ENCODE peak calls at places on chromosome 15, in nine cellular contexts. E is cardiac muscle cell; P is CD4-positive, alpha-beta memory T cell; G is left ventricle myocardium inferior; Q is transverse colon; B is body of pancreas; J is neural progenitor cell; U is adrenal gland; F is CD8-positive, alpha-beta T cell. M is an unnamed sample. For H3K4me1, the result is how much of the 10 kb centered on the place peaks cover.

GRCh38 chr15:89177633-89178306 is 43.6 kb downstream of the RLBP1 start:
- DNase-seq in E (peak), P (peak), G (peak), Q (peak), B (peak), J (peak), U (peak), F (peak), M (peak)

GRCh38 chr15:75620043-75620775 is 5.3 kb downstream of the SNUPN start:
- DNase-seq in E (no peak), P (no peak), G (peak), Q (peak), B (no peak), J (no peak), U (peak), F (no peak), M (no peak)

GRCh38 chr15:51623386-51623938 is 891 bp upstream of the DMXL2 start:
- DNase-seq in E (no peak), P (no peak), G (no peak), Q (peak), B (no peak), J (no peak), U (peak), F (no peak), M (no peak)

GRCh38 chr15:56454841-56455240 is 10.1 kb downstream of the MNS1 start:
- DNase-seq in E (no peak), P (no peak), G (no peak), Q (no peak), B (no peak), J (no peak), U (no peak), F (no peak), M (no peak)

GRCh38 chr15:75205064-75205395 is 3.3 kb downstream of the C15orf39 start:
- DNase-seq in E (no peak), P (no peak), G (no peak), Q (no peak), B (no peak), J (no peak), U (no peak), F (no peak), M (no peak)

GRCh38 chr15:60005352-60006202 is 1.5 kb downstream of the FOXB1 start:
- DNase-seq in E (no peak), P (no peak), G (no peak), Q (no peak), B (no peak), J (peak), U (no peak), F (no peak), M (no peak)

GRCh38 chr15:59174846-59175831 is 31.5 kb upstream of the LDHAL6B start:
- DNase-seq in E (peak), P (peak), G (peak), Q (peak), B (peak), J (peak), U (peak), F (peak), M (peak)

GRCh38 chr15:50774450-50774849 is 8.9 kb upstream of the SPPL2A start:
- DNase-seq in E (no peak), P (peak), G (no peak), Q (no peak), B (no peak), J (no peak), U (no peak), F (no peak), M (no peak)

GRCh38 chr15:85282504-85283115 is 97.8 kb upstream of the AKAP13 start:
- DNase-seq in E (no peak), P (no peak), G (no peak), Q (no peak), B (peak), J (no peak), U (peak), F (no peak), M (no peak)

GRCh38 chr15:33612721-33613304 is 302.0 kb downstream of the RYR3 start:
- DNase-seq in E (no peak), P (no peak), G (no peak), Q (no peak), B (no peak), J (no peak), U (no peak), F (no peak), M (no peak)

DNA sequence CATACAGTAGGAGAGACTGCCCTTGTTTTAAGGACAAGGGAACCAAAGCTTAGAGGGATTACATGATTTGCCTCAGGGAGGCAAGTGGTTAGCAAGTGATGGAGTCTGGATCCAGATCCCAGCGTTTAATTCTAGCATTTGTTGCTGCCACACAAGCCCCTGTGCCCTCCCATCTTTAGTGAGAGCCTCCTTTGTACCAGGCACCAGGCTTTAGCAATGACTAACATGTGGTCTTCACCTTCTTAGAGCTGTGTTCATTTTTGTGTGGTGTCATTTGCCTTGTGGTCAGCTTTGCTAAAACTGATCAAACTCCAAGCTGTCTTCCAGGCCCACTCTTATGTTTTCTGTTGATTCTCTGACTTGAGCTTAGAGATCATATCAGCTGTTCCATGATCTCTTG is 290.5 kb downstream of the RPLP1 start:
- DNase-seq in E (no peak), P (no peak), G (no peak), Q (no peak), B (no peak), J (peak), U (no peak), F (no peak), M (no peak)
- H3K4me1 ChIP-seq in E (under half), P (under half), G (under half), Q (under half), B (under half), J (under half), U (under half), F (under half), M (under half)

DNA sequence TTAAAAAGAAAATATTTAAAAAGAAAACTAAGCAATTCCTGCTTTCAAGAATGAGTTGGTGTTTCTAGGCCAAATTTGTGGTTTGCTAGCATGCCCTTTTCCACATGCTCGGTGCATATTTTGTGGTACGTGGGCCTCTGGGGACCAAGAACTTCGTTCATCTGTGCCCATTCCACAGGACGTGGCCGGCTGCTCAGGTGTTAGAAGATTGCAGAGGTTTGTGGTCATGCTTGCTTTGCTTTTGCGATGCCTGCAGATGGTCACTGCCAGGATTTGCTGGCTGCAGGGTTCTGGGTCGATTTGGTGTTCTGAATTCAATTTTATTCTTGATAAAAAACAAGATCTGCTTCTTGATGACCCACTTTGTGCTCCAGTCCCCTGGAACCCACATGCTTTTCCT is 7.5 kb downstream of the PSTPIP1 start:
- DNase-seq in E (no peak), P (no peak), G (no peak), Q (no peak), B (no peak), J (no peak), U (no peak), F (no peak), M (no peak)
- H3K27ac ChIP-seq in E (no peak), P (peak), G (peak), Q (peak), B (no peak), J (no peak), U (no peak), F (peak), M (no peak)

GRCh38 chr15:82572311-82572710 is 32.1 kb upstream of the RPS17 start:
- DNase-seq in E (no peak), P (no peak), G (no peak), Q (no peak), B (peak), J (no peak), U (peak), F (no peak), M (no peak)
- H3K4me3 ChIP-seq in E (no peak), P (no peak), G (peak), Q (no peak), B (no peak), J (no peak), U (no peak), F (no peak), M (no peak)

GRCh38 chr15:65333441-65333820 is 29.0 kb downstream of the RNU5B-1 start:
- DNase-seq in E (no peak), P (no peak), G (no peak), Q (no peak), B (no peak), J (no peak), U (no peak), F (no peak), M (no peak)
- H3K4me1 ChIP-seq in E (under half), P (under half), G (under half), Q (under half), B (under half), J (half or more), U (under half), F (under half), M (under half)

GRCh38 chr15:90840157-90840855 is 28.1 kb upstream of the FURIN start:
- DNase-seq in E (no peak), P (no peak), G (no peak), Q (no peak), B (no peak), J (no peak), U (no peak), F (no peak), M (no peak)
- H3K27ac ChIP-seq in E (no peak), P (no peak), G (no peak), Q (peak), B (no peak), J (peak), U (no peak), F (no peak), M (peak)

GRCh38 chr15:98898122-98898521 is 109.5 kb downstream of the PGPEP1L start:
- DNase-seq in E (no peak), P (no peak), G (no peak), Q (no peak), B (no peak), J (no peak), U (no peak), F (no peak), M (no peak)

GRCh38 chr15:98894312-98894711 is 113.3 kb downstream of the PGPEP1L start:
- DNase-seq in E (no peak), P (no peak), G (no peak), Q (no peak), B (no peak), J (no peak), U (no peak), F (no peak), M (no peak)

GRCh38 chr15:98899266-98900021 is 108.1 kb downstream of the PGPEP1L start:
- DNase-seq in E (no peak), P (no peak), G (no peak), Q (no peak), B (no peak), J (peak), U (no peak), F (no peak), M (no peak)

GRCh38 chr15:98896002-98896721 is 111.4 kb downstream of the PGPEP1L start:
- DNase-seq in E (no peak), P (no peak), G (no peak), Q (no peak), B (no peak), J (no peak), U (no peak), F (no peak), M (no peak)

DNA sequence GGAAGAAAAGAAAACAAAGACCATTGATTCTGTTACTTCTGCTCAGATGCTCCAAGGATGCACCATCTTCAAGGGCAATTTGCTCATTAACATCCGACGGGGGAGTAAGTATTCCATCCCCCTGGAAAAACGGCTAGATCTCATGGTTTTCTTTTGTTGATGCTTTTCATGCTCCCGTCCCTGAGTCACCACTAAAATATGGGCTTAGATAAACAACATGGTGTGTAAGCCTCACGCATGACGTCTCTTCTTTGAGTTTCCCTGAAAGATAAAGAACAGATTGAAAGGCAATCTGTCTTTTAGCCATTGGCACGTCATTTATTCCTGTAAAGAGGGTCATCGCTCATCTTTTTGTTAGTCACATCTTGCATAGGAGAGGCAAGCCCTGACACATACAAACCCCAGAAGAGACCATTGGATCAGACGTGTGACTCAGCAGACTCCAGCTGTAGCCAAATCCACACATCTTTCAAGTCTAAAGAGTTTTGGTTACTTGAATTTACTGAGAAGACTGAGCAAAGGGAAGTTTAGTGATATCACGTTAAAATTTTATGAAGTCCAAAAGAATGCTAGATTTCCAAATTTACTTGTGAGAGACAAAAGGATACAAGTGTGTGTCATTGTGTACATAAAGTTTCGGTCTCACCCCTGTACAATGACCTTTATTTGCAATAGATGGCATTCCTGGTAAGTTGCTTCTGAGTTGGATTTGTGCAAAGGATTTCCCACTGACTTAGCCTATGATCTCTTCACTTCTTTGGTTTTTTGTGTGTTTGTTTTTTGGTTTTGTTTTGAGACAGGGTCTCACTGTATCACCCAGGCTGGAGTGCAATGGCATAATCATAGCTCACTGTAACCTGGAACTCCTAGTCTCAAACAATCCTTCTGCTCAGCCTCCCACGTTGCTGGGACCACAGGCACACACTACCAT is 110.5 kb downstream of the PGPEP1L start:
- DNase-seq in E (no peak), P (no peak), G (no peak), Q (no peak), B (no peak), J (no peak), U (peak), F (no peak), M (no peak)
- H3K4me3 ChIP-seq in E (no peak), P (no peak), G (no peak), Q (no peak), B (no peak), J (no peak), U (no peak), F (no peak), M (no peak)

DNA sequence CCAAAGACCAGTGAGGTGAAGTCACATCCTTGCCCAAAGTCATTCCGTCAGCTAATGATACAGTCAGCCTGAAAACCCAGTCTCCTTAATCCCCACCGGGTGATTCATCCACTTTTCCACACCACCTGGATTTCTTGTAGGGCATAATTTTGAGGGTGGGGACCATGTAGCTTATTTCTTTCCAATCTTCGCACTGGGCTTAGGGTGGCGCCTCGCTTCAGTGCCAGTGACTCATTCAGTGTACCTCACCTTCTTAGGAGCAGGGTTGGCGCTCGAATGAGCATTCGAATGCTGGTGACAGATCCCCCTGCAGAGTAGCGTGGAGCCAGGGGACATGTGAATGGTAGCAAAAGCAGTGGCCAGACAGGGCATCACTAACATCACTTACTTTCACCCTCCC is 24.0 kb downstream of the BMF start:
- DNase-seq in E (no peak), P (no peak), G (no peak), Q (no peak), B (no peak), J (no peak), U (no peak), F (no peak), M (no peak)
- H3K4me1 ChIP-seq in E (half or more), P (under half), G (half or more), Q (half or more), B (half or more), J (half or more), U (under half), F (under half), M (under half)

M was measured in lung.